ENCODE peak calls at places on chromosomes 1 and 21, in ten cellular contexts. K is HFFc6; E is stromal cell of bone marrow; D is HT1080; M is glutamatergic neuron; B is non-pigmented ciliary epithelial cell; F is NCI-H2171 treated with DMSO at 0.1 percent for 48 hours; T is mesenchymal stem cell; I is activated naive CD4-positive, alpha-beta T cell treated with anti-CD3 and anti-CD28 coated beads, Interleukin-2, amount 50 U/mL, for 16 hours; X is stimulated activated CD4-positive, alpha-beta T cell treated with anti-CD3 and anti-CD28 coated beads, Interleukin-1b, Interleukin-23, amount 100 ng/mL, for 24 hours. L is an unnamed sample.

GRCh38 chr1:24735156-24735618 is 10.1 kb upstream of the CLIC4 start:
- DNase-seq in K (no peak), E (no peak), D (no peak), M (no peak), B (no peak), F (no peak), T (no peak), I (no peak), X (no peak), L (no peak)

GRCh38 chr1:53699981-53700380 is 39.0 kb downstream of the GLIS1 start:
- DNase-seq in K (no peak), E (no peak), D (no peak), M (no peak), B (no peak), F (no peak), T (no peak), I (no peak), X (no peak), L (no peak)

GRCh38 chr1:10754571-10755329 is 41.7 kb downstream of the CASZ1 start:
- DNase-seq in K (peak), E (no peak), D (no peak), M (no peak), B (no peak), F (peak), T (no peak), I (no peak), X (no peak), L (no peak)

GRCh38 chr1:19946331-19946751 is 22.9 kb upstream of the PLA2G2E start:
- DNase-seq in K (no peak), E (no peak), D (no peak), M (no peak), B (no peak), F (no peak), T (no peak), I (no peak), X (no peak), L (no peak)

GRCh38 chr1:24503003-24503751 is 541 bp downstream of the RCAN3 start:
- DNase-seq in K (no peak), E (no peak), D (peak), M (peak), B (no peak), F (no peak), T (peak), I (peak), X (no peak), L (no peak)

GRCh38 chr1:1431006-1431844 is 4.3 kb upstream of the VWA1 start:
- DNase-seq in K (no peak), E (no peak), D (no peak), M (no peak), B (no peak), F (peak), T (no peak), I (no peak), X (no peak), L (no peak)

GRCh38 chr21:20856926-20857325 is 141.3 kb upstream of the NCAM2 start:
- DNase-seq in K (no peak), E (no peak), D (no peak), M (no peak), B (no peak), F (no peak), T (no peak), I (no peak), X (no peak), L (no peak)

GRCh38 chr1:38919075-38919474 is 22.6 kb downstream of the RHBDL2 start:
- DNase-seq in K (no peak), E (no peak), D (no peak), M (no peak), B (no peak), F (no peak), T (no peak), I (no peak), X (no peak), L (no peak)

GRCh38 chr1:43666608-43667007 is 16.7 kb downstream of the KDM4A start:
- DNase-seq in K (no peak), E (peak), D (no peak), M (no peak), B (no peak), F (no peak), T (no peak), I (no peak), X (no peak), L (no peak)

GRCh38 chr1:225911207-225912130 is 12.6 kb downstream of the PYCR2 start:
- DNase-seq in K (peak), E (peak), D (peak), M (peak), B (no peak), F (no peak), T (peak), I (peak), X (peak), L (peak)

GRCh38 chr1:40848530-40849189 is 13.5 kb downstream of the CITED4 start:
- DNase-seq in K (peak), E (peak), D (peak), M (peak), B (no peak), F (peak), T (peak), I (no peak), X (no peak), L (no peak)

GRCh38 chr1:188027613-188028012 is 1198.9 kb downstream of the PLA2G4A start:
- DNase-seq in K (peak), E (peak), D (peak), M (no peak), B (peak), F (peak), T (peak), I (no peak), X (no peak), L (no peak)

GRCh38 chr1:206021796-206022365 is 1.8 kb downstream of the CTSE start:
- DNase-seq in K (peak), E (no peak), D (peak), M (no peak), B (no peak), F (no peak), T (no peak), I (no peak), X (no peak), L (peak)

GRCh38 chr1:65470766-65471165 is 50.3 kb downstream of the LEPR start:
- DNase-seq in K (no peak), E (peak), D (no peak), M (no peak), B (no peak), F (no peak), T (no peak), I (no peak), X (no peak), L (no peak)

GRCh38 chr21:46425061-46425460 is 33.6 kb upstream of the DIP2A start:
- DNase-seq in K (no peak), E (no peak), D (no peak), M (peak), B (no peak), F (no peak), T (no peak), I (no peak), X (no peak), L (no peak)

GRCh38 chr1:117895482-117896114 is 33.8 kb downstream of the GDAP2 start:
- DNase-seq in K (peak), E (peak), D (peak), M (peak), B (peak), F (peak), T (peak), I (peak), X (peak), L (no peak)

GRCh38 chr1:42157667-42158066 is 4.5 kb downstream of the GUCA2B start:
- DNase-seq in K (no peak), E (no peak), D (peak), M (no peak), B (no peak), F (no peak), T (no peak), I (no peak), X (no peak), L (no peak)

GRCh38 chr1:1540015-1540816 is at the start of gene TMEM240:
- DNase-seq in K (peak), E (peak), D (no peak), M (peak), B (no peak), F (peak), T (peak), I (peak), X (no peak), L (peak)

GRCh38 chr21:19507682-19508260 is 1104.2 kb upstream of the TMPRSS15 start:
- DNase-seq in K (no peak), E (no peak), D (peak), M (no peak), B (no peak), F (peak), T (peak), I (no peak), X (no peak), L (no peak)

GRCh38 chr1:200453544-200453905 is 43.7 kb upstream of the ZNF281 start:
- DNase-seq in K (peak), E (no peak), D (no peak), M (no peak), B (no peak), F (no peak), T (no peak), I (no peak), X (no peak), L (no peak)

GRCh38 chr1:247431643-247432042 is 15.7 kb downstream of the NLRP3 start:
- DNase-seq in K (no peak), E (no peak), D (no peak), M (no peak), B (no peak), F (no peak), T (no peak), I (no peak), X (no peak), L (no peak)

GRCh38 chr1:167262820-167263219 is 42.1 kb downstream of the POU2F1 start:
- DNase-seq in K (no peak), E (no peak), D (no peak), M (no peak), B (no peak), F (peak), T (no peak), I (no peak), X (no peak), L (no peak)

GRCh38 chr1:28973850-28974841 is 59.8 kb downstream of the EPB41 start:
- DNase-seq in K (peak), E (peak), D (no peak), M (no peak), B (no peak), F (peak), T (peak), I (no peak), X (no peak), L (no peak)

L was measured in mesothelial cell of epicardium.